ENCODE peak calls at places on chromosomes 6 and 20, in five cellular contexts. Z is tibial artery; J is endodermal cell; P is upper lobe of left lung; N is effector memory CD4-positive, alpha-beta T cell. I is an unnamed sample.

GRCh38 chr6:111585969-111586315 is 19.7 kb downstream of the TRAF3IP2 start:
- DNase-seq in Z (no peak), J (no peak), P (no peak), N (no peak), I (no peak)

GRCh38 chr20:36519944-36520343 is 21.4 kb upstream of the MYL9 start:
- DNase-seq in Z (no peak), J (no peak), P (no peak), N (no peak), I (no peak)

GRCh38 chr20:57660510-57661199 is 40.4 kb upstream of the ZBP1 start:
- DNase-seq in Z (no peak), J (no peak), P (no peak), N (no peak), I (no peak)

GRCh38 chr20:3842332-3842930 is 4.2 kb upstream of the MAVS start:
- DNase-seq in Z (no peak), J (no peak), P (no peak), N (no peak), I (no peak)

GRCh38 chr20:22768779-22769178 is 184.4 kb upstream of the FOXA2 start:
- DNase-seq in Z (no peak), J (no peak), P (no peak), N (no peak), I (no peak)

GRCh38 chr20:45322952-45323383 is 14.9 kb upstream of the MATN4 start:
- DNase-seq in Z (peak; percentile 76), J (no peak), P (no peak), N (no peak), I (no peak)

GRCh38 chr20:5080384-5080877 is 39.3 kb downstream of the PCNA start:
- DNase-seq in Z (peak; percentile 83), J (no peak), P (no peak), N (no peak), I (no peak)

GRCh38 chr20:11232249-11232648 is 558.5 kb upstream of the JAG1 start:
- DNase-seq in Z (no peak), J (no peak), P (no peak), N (no peak), I (no peak)

GRCh38 chr6:134729590-134729989 is 220.3 kb downstream of the ALDH8A1 start:
- DNase-seq in Z (no peak), J (no peak), P (no peak), N (no peak), I (no peak)

GRCh38 chr6:110233769-110234374 is 53.6 kb downstream of the CDC40 start:
- DNase-seq in Z (no peak), J (no peak), P (no peak), N (no peak), I (no peak)

GRCh38 chr6:13268914-13269532 is 59.3 kb downstream of the TBC1D7 start:
- DNase-seq in Z (no peak), J (peak; percentile 78), P (no peak), N (no peak), I (no peak)

GRCh38 chr6:31246051-31246495 is 25.8 kb downstream of the HLA-C start:
- DNase-seq in Z (no peak), J (no peak), P (no peak), N (no peak), I (no peak)

GRCh38 chr20:25030649-25031026 is 27.3 kb downstream of the ACSS1 start:
- DNase-seq in Z (no peak), J (no peak), P (no peak), N (no peak), I (no peak)

GRCh38 chr20:56628015-56628872 is 862 bp upstream of the TFAP2C start:
- DNase-seq in Z (no peak), J (peak; percentile 81), P (peak; percentile 87), N (no peak), I (no peak)

GRCh38 chr6:51511081-51511480 is 576.3 kb downstream of the PKHD1 start:
- DNase-seq in Z (no peak), J (no peak), P (no peak), N (no peak), I (no peak)

GRCh38 chr6:83215131-83216047 is 22.2 kb downstream of the RWDD2A start:
- DNase-seq in Z (peak; percentile 74), J (peak; percentile 69), P (no peak), N (peak; percentile 26), I (peak; percentile 24)

GRCh38 chr20:15196580-15197255 is 859.3 kb upstream of the FLRT3 start:
- DNase-seq in Z (no peak), J (no peak), P (no peak), N (no peak), I (no peak)

GRCh38 chr6:111367393-111368088 is 115.5 kb downstream of the REV3L start:
- DNase-seq in Z (no peak), J (no peak), P (no peak), N (no peak), I (no peak)

GRCh38 chr6:154352898-154353585 is 3.6 kb downstream of the IPCEF1 start:
- DNase-seq in Z (no peak), J (peak; percentile 11), P (no peak), N (no peak), I (no peak)

GRCh38 chr20:873875-874607 is 40.5 kb downstream of the FAM110A start:
- DNase-seq in Z (no peak), J (no peak), P (peak; percentile 49), N (no peak), I (no peak)

GRCh38 chr6:157659536-157660271 is 163.3 kb upstream of the SNX9 start:
- DNase-seq in Z (no peak), J (no peak), P (no peak), N (no peak), I (no peak)

GRCh38 chr6:89357390-89357789 is 4.9 kb upstream of the UBE2J1 start:
- DNase-seq in Z (no peak), J (no peak), P (no peak), N (no peak), I (no peak)

DNA sequence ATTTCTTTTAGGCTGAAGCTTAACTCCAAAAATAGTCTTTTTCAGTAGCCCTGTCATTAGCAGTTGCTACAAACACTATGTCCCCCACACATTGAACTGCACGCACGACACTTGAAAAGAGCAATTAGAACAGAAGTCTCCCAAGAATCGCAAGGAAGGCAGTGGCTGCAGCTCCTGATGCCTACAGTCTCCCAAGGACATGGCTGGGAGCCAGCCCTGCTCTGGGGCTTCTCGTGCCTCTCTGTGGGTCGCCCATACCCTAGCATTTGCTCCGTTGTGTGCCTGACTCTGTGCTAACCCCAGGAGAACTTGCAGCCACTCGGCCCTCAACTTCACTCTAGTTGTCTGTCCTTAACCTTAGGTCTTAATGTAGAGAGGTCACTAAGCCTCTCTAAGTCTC is 454.2 kb downstream of the PTPRT start:
- DNase-seq in Z (no peak), J (no peak), P (peak; percentile 13), N (no peak), I (no peak)
- H3K9me3 ChIP-seq in Z (no peaks in the 10 kb centered on the region), J (no peaks in the 10 kb centered on the region), P (no peaks in the 10 kb centered on the region), N (no peaks in the 10 kb centered on the region), I (no peaks in the 10 kb centered on the region)

GRCh38 chr6:159372333-159372732 is 203.1 kb downstream of the FNDC1 start:
- DNase-seq in Z (peak; percentile 48), J (no peak), P (no peak), N (no peak), I (no peak)
- H3K9me3 ChIP-seq in Z (no peaks in the 10 kb centered on the region), J (peaks cover 30% of the 10 kb centered on the region), P (peaks cover 7% of the 10 kb centered on the region), N (no peaks in the 10 kb centered on the region), I (no peaks in the 10 kb centered on the region)

GRCh38 chr20:6976535-6976934 is 209.0 kb downstream of the BMP2 start:
- DNase-seq in Z (no peak), J (no peak), P (no peak), N (no peak), I (no peak)

GRCh38 chr20:6975326-6975725 is 207.8 kb downstream of the BMP2 start:
- DNase-seq in Z (no peak), J (no peak), P (no peak), N (no peak), I (no peak)

GRCh38 chr20:6974819-6975218 is 207.3 kb downstream of the BMP2 start:
- DNase-seq in Z (no peak), J (no peak), P (no peak), N (no peak), I (no peak)

DNA sequence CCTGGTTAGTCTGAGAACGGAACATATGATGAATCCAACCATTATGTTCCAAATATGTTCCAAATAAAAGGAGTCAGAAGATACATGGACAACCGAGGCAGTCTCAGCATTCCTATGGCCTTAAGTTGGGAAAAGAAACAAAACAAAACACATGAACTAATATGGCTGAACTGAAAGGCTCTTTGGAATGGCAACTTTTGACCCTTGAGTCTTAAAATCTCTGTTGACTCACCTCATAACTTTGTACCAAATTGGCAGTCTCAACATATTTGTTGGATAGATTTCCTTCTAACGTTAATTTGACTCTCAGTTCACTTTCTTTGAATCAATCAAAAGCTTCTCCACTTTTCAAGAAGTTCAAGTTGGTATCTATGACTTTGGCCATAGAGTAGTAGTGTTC is 208.6 kb downstream of the BMP2 start:
- DNase-seq in Z (no peak), J (no peak), P (no peak), N (no peak), I (no peak)
- H3K9me3 ChIP-seq in Z (no peaks in the 10 kb centered on the region), J (peaks cover 11% of the 10 kb centered on the region), P (peaks cover 4% of the 10 kb centered on the region), N (no peaks in the 10 kb centered on the region), I (no peaks in the 10 kb centered on the region)

GRCh38 chr6:18820725-18821124 is 433.6 kb downstream of the RNF144B start:
- DNase-seq in Z (no peak), J (no peak), P (no peak), N (no peak), I (no peak)

GRCh38 chr6:18823782-18824386 is 436.7 kb downstream of the RNF144B start:
- DNase-seq in Z (no peak), J (peak; percentile 94), P (no peak), N (no peak), I (no peak)
- H3K9me3 ChIP-seq in Z (peaks cover 5% of the 10 kb centered on the region), J (peaks cover 15% of the 10 kb centered on the region), P (peaks cover 19% of the 10 kb centered on the region), N (peaks cover 5% of the 10 kb centered on the region), I (peaks cover 7% of the 10 kb centered on the region)

DNA sequence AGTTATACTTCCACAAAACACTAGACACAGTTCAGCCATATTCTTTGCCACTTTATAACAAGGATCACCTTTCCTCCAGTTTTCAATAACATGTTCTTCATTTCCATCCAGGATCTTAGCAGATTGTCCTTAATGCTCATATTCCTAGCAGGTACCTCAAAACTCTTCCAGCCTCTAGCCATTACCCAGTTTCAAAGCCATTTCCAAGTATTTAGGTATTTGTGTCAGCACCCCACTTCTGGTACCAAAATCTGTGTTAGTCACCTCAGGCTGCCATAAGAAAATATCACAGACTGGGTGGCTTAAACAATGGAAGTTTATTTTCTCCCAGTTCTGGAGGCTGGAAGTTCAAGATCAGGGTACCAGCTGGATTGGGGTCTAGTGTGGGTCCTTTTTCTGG is 23.2 kb upstream of the SLC22A23 start:
- DNase-seq in Z (no peak), J (peak; percentile 13), P (no peak), N (no peak), I (no peak)
- H3K9me3 ChIP-seq in Z (no peaks in the 10 kb centered on the region), J (peaks cover 8% of the 10 kb centered on the region), P (peaks cover 7% of the 10 kb centered on the region), N (no peaks in the 10 kb centered on the region), I (no peaks in the 10 kb centered on the region)